ENCODE peak calls at places on chromosome 16, in four cellular contexts. One of them, this sample, is unnamed.
A peak's percentile ranks its signal among the peaks of the same experiment; 100 is the strongest.

GRCh38 chr16:82653550-82654511 is 27.1 kb downstream of the CDH13 start:
- DNase-seq in GM12878: peak; percentile 90
- DNase-seq in H1: no peak
- DNase-seq in K562: peak; percentile 5
- DNase-seq in this sample: peak; percentile 19

GRCh38 chr16:4324479-4324868 is 8.6 kb downstream of the GLIS2 start:
- DNase-seq in H1: no peak
- DNase-seq in K562: no peak
- DNase-seq in GM12878: no peak
- DNase-seq in this sample: no peak

GRCh38 chr16:1823821-1824220 is 2.8 kb downstream of the HAGH start:
- DNase-seq in GM12878: no peak
- DNase-seq in K562: peak; percentile 63
- DNase-seq in H1: peak; percentile 58
- DNase-seq in this sample: peak; percentile 75

GRCh38 chr16:78496189-78496588 is 396.7 kb downstream of the WWOX start:
- DNase-seq in GM12878: no peak
- DNase-seq in H1: no peak
- DNase-seq in K562: no peak
- DNase-seq in this sample: no peak

GRCh38 chr16:84862804-84863484 is 43.2 kb downstream of the CRISPLD2 start:
- DNase-seq in GM12878: no peak
- DNase-seq in K562: no peak
- DNase-seq in H1: no peak
- DNase-seq in this sample: no peak

GRCh38 chr16:74280448-74280847 is 16.2 kb upstream of the PSMD7 start:
- DNase-seq in GM12878: no peak
- DNase-seq in H1: no peak
- DNase-seq in K562: peak; percentile 44
- DNase-seq in this sample: no peak

GRCh38 chr16:4661661-4662060 is 31.7 kb upstream of the NUDT16L1 start:
- DNase-seq in H1: no peak
- DNase-seq in K562: no peak
- DNase-seq in GM12878: no peak
- DNase-seq in this sample: no peak

GRCh38 chr16:4743217-4743897 is 9.0 kb downstream of the DNAAF8 start:
- DNase-seq in GM12878: no peak
- DNase-seq in H1: no peak
- DNase-seq in K562: no peak
- DNase-seq in this sample: no peak

GRCh38 chr16:30766206-30766921 is 4.2 kb downstream of the RNF40 start:
- DNase-seq in H1: no peak
- DNase-seq in K562: peak; percentile 27
- DNase-seq in GM12878: no peak
- DNase-seq in this sample: no peak

GRCh38 chr16:15038689-15039088 is 17.2 kb downstream of the NTAN1 start:
- DNase-seq in GM12878: no peak
- DNase-seq in K562: no peak
- DNase-seq in H1: no peak
- DNase-seq in this sample: no peak

GRCh38 chr16:52611817-52612673 is 65.1 kb upstream of the TOX3 start:
- DNase-seq in K562: no peak
- DNase-seq in GM12878: no peak
- DNase-seq in H1: no peak
- DNase-seq in this sample: peak; percentile 99

GRCh38 chr16:88331989-88332920 is 50.5 kb upstream of the ZNF469 start:
- DNase-seq in K562: no peak
- DNase-seq in GM12878: no peak
- DNase-seq in H1: no peak
- DNase-seq in this sample: no peak

GRCh38 chr16:87077750-87078127 is 239.5 kb downstream of the C16orf95 start:
- DNase-seq in K562: no peak
- DNase-seq in GM12878: no peak
- DNase-seq in H1: no peak
- DNase-seq in this sample: no peak

GRCh38 chr16:19138601-19139000 is 24.8 kb downstream of the ITPRIPL2 start:
- DNase-seq in H1: no peak
- DNase-seq in GM12878: no peak
- DNase-seq in K562: no peak
- DNase-seq in this sample: no peak

GRCh38 chr16:49859139-49859947 is 3.4 kb upstream of the ZNF423 start:
- DNase-seq in GM12878: no peak
- DNase-seq in K562: peak; percentile 39
- DNase-seq in H1: no peak
- DNase-seq in this sample: no peak

GRCh38 chr16:57758331-57759117 is 23.0 kb downstream of the KATNB1 start:
- DNase-seq in K562: no peak
- DNase-seq in GM12878: no peak
- DNase-seq in H1: peak; percentile 42
- DNase-seq in this sample: no peak

GRCh38 chr16:57757883-57758282 is 22.3 kb downstream of the KATNB1 start:
- DNase-seq in K562: no peak
- DNase-seq in H1: no peak
- DNase-seq in GM12878: no peak
- DNase-seq in this sample: no peak

GRCh38 chr16:57756424-57757325 is 21.1 kb downstream of the KATNB1 start:
- DNase-seq in GM12878: no peak
- DNase-seq in K562: no peak
- DNase-seq in H1: peak; percentile 41
- DNase-seq in this sample: no peak

GRCh38 chr16:57755726-57756423 is 20.3 kb downstream of the KATNB1 start:
- DNase-seq in GM12878: no peak
- DNase-seq in K562: no peak
- DNase-seq in H1: no peak
- DNase-seq in this sample: no peak

GRCh38 chr16:57757326-57757786 is 21.8 kb downstream of the KATNB1 start:
- DNase-seq in K562: peak; percentile 90
- DNase-seq in H1: peak; percentile 99
- DNase-seq in GM12878: no peak
- DNase-seq in this sample: peak; percentile 73
- TF ChIP-seq HDAC6 in K562: no peak
- TF ChIP-seq HDAC6 in H1: no peak
- TF ChIP-seq HDAC6 in GM12878: no peak
- TF ChIP-seq HDAC6 in this sample: no peak

DNA sequence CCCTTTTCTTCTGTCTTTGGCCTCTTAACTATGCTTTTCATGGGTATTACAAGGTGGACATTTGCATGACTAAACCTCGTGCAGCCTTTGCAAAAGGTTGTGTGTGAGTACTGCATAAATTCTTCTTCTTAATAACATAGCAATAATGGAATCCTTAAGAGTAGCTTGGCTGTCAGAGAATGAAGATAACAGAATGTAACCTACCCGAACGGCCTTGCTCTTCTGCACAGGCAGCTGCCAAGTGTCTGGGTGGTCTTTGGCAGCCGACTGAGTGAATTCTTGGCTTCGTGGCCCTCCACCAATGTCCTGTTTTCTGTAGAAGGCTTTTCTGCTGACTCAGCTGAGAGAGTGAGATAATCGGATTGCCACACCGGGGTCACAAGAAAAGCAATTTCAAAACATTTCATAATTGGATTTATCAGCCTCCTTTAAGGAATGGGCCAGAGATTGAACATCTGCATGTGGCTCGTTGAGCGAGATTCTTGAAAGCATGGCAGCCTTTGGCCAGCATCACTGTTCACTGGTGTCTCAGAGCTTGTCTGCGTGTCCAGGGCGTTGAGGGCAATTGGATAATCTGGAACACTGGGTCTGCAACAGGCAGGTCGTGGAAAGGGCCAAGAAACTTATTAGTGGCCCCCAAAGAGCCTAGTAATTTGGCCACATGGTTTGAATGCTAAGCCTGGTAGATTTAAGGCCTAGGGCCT is 13.5 kb downstream of the IRF8 start:
- DNase-seq in K562: no peak
- DNase-seq in GM12878: no peak
- DNase-seq in H1: no peak
- DNase-seq in this sample: no peak
- TF ChIP-seq HDAC6 in K562: no peak
- TF ChIP-seq HDAC6 in GM12878: no peak
- TF ChIP-seq HDAC6 in H1: no peak
- TF ChIP-seq HDAC6 in this sample: no peak

GRCh38 chr16:53817117-53817516 is 113.2 kb downstream of the FTO start:
- DNase-seq in GM12878: no peak
- DNase-seq in H1: no peak
- DNase-seq in K562: no peak
- DNase-seq in this sample: no peak
- TF ChIP-seq HDAC6 in GM12878: no peak
- TF ChIP-seq HDAC6 in H1: no peak
- TF ChIP-seq HDAC6 in K562: no peak
- TF ChIP-seq HDAC6 in this sample: no peak

DNA sequence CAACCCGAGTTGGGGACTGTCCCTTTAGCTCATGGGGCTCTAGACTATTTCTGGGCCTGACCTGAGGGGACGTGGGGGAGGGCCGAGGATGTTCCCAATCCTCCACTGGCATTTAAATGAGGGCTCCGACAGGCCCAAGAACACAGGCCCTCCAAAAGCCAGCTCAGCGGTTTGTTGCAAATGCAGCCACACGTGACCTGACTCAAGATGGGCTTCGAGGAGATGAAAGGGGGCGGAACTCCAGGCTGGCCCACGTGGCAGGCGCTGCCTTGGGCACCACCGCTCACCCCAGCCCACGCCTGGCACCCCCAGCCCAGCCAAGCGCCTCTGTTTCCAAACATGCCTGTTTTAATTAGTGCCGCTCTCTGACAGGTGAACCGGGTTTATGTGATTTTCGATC is 226.6 kb downstream of the KATNIP start:
- DNase-seq in H1: no peak
- DNase-seq in K562: no peak
- DNase-seq in GM12878: no peak
- DNase-seq in this sample: no peak
- TF ChIP-seq HDAC6 in H1: no peak
- TF ChIP-seq HDAC6 in K562: no peak
- TF ChIP-seq HDAC6 in GM12878: no peak
- TF ChIP-seq HDAC6 in this sample: no peak

GRCh38 chr16:9966569-9967157 is 215.6 kb downstream of the GRIN2A start:
- DNase-seq in K562: no peak
- DNase-seq in GM12878: peak; percentile 86
- DNase-seq in H1: no peak
- DNase-seq in this sample: peak; percentile 21
- TF ChIP-seq HDAC6 in K562: no peak
- TF ChIP-seq HDAC6 in GM12878: no peak
- TF ChIP-seq HDAC6 in H1: no peak
- TF ChIP-seq HDAC6 in this sample: no peak

GRCh38 chr16:28910046-28911031 is 14.7 kb downstream of the RABEP2 start:
- DNase-seq in H1: no peak
- DNase-seq in K562: no peak
- DNase-seq in GM12878: no peak
- DNase-seq in this sample: no peak
- TF ChIP-seq HDAC6 in H1: no peak
- TF ChIP-seq HDAC6 in K562: no peak
- TF ChIP-seq HDAC6 in GM12878: no peak
- TF ChIP-seq HDAC6 in this sample: no peak

This sample was measured in HepG2.